ENCODE peak calls at places on chromosomes 13 and 19, in seven cellular contexts. T is non-pigmented ciliary epithelial cell, H is GOT3, C is GM12864, D is T-helper 17 cell, I is NCI-H524, Y is KBM-7. W is an unnamed sample.

GRCh38 chr13:31962661-31963345 is 68.8 kb upstream of the FRY start:
- DNase-seq in T (no peak), H (no peak), C (no peak), D (no peak), I (no peak), Y (no peak), W (no peak)

GRCh38 chr13:49029570-49029969 is 53.9 kb downstream of the FNDC3A start:
- DNase-seq in T (no peak), H (no peak), C (no peak), D (no peak), I (no peak), Y (no peak), W (no peak)

GRCh38 chr13:61670384-61671161 is 254.9 kb upstream of the PCDH20 start:
- DNase-seq in T (no peak), H (no peak), C (no peak), D (no peak), I (no peak), Y (no peak), W (no peak)

GRCh38 chr13:49341941-49342340 is 94.2 kb downstream of the CDADC1 start:
- DNase-seq in T (no peak), H (no peak), C (no peak), D (no peak), I (no peak), Y (no peak), W (no peak)

GRCh38 chr19:38792250-38793111 is 3.5 kb downstream of the LGALS7B start:
- DNase-seq in T (no peak), H (no peak), C (no peak), D (no peak), I (no peak), Y (no peak), W (no peak)

GRCh38 chr13:112994781-112995355 is 25.9 kb downstream of the MCF2L start:
- DNase-seq in T (no peak), H (no peak), C (no peak), D (no peak), I (no peak), Y (no peak), W (no peak)

GRCh38 chr19:36025541-36025940 is 7.1 kb downstream of the CLIP3 start:
- DNase-seq in T (no peak), H (no peak), C (no peak), D (no peak), I (no peak), Y (no peak), W (no peak)

GRCh38 chr19:13483215-13483614 is 23.1 kb downstream of the CACNA1A start:
- DNase-seq in T (no peak), H (no peak), C (no peak), D (no peak), I (no peak), Y (no peak), W (no peak)

GRCh38 chr19:50646074-50646807 is 3.0 kb upstream of the C19orf81 start:
- DNase-seq in T (peak), H (peak), C (no peak), D (no peak), I (no peak), Y (no peak), W (no peak)

GRCh38 chr19:31132753-31133110 is 216.5 kb downstream of the TSHZ3 start:
- DNase-seq in T (no peak), H (no peak), C (no peak), D (no peak), I (no peak), Y (no peak), W (no peak)

GRCh38 chr19:55069137-55069858 is 6.3 kb upstream of the RDH13 start:
- DNase-seq in T (no peak), H (no peak), C (peak), D (no peak), I (no peak), Y (no peak), W (no peak)

GRCh38 chr19:38326591-38326990 is 6.9 kb downstream of the KCNK6 start:
- DNase-seq in T (no peak), H (no peak), C (no peak), D (no peak), I (no peak), Y (no peak), W (no peak)

GRCh38 chr19:19170053-19170945 is at the start of gene MEF2B:
- DNase-seq in T (no peak), H (no peak), C (no peak), D (peak), I (peak), Y (no peak), W (no peak)